ENCODE peak calls at places on chromosomes 6 and 20, in six cellular contexts. One of them, this sample, is unnamed.

GRCh38 chr6:14953806-14954205 is 292.1 kb upstream of the JARID2 start:
- DNase-seq in A549: no peak
- DNase-seq in ovary: no peak
- DNase-seq in HepG2: no peak
- DNase-seq in heart left ventricle: no peak
- DNase-seq in tibial nerve: no peak
- DNase-seq in this sample: no peak

GRCh38 chr20:48625136-48625900 is 202.5 kb downstream of the PREX1 start:
- DNase-seq in heart left ventricle: no peak
- DNase-seq in A549: no peak
- DNase-seq in HepG2: no peak
- DNase-seq in tibial nerve: no peak
- DNase-seq in ovary: no peak
- DNase-seq in this sample: no peak

GRCh38 chr20:45346851-45347250 is 1.4 kb downstream of the SDC4 start:
- DNase-seq in tibial nerve: no peak
- DNase-seq in A549: no peak
- DNase-seq in HepG2: no peak
- DNase-seq in ovary: no peak
- DNase-seq in heart left ventricle: no peak
- DNase-seq in this sample: no peak

GRCh38 chr6:154791561-154792317 is 58.5 kb downstream of the SCAF8 start:
- DNase-seq in heart left ventricle: no peak
- DNase-seq in ovary: no peak
- DNase-seq in tibial nerve: no peak
- DNase-seq in HepG2: no peak
- DNase-seq in A549: no peak
- DNase-seq in this sample: no peak

GRCh38 chr6:129601323-129601722 is 108.7 kb downstream of the ARHGAP18 start:
- DNase-seq in tibial nerve: no peak
- DNase-seq in A549: no peak
- DNase-seq in heart left ventricle: no peak
- DNase-seq in ovary: no peak
- DNase-seq in HepG2: no peak
- DNase-seq in this sample: no peak

GRCh38 chr20:45861157-45862075 is 4.0 kb downstream of the ZSWIM3 start:
- DNase-seq in tibial nerve: no peak
- DNase-seq in ovary: no peak
- DNase-seq in heart left ventricle: no peak
- DNase-seq in HepG2: peak; percentile 54
- DNase-seq in A549: no peak
- DNase-seq in this sample: peak; percentile 74

GRCh38 chr6:61682562-61682961 is 603.5 kb downstream of the KHDRBS2 start:
- DNase-seq in tibial nerve: no peak
- DNase-seq in heart left ventricle: no peak
- DNase-seq in ovary: no peak
- DNase-seq in HepG2: no peak
- DNase-seq in A549: no peak
- DNase-seq in this sample: no peak

GRCh38 chr6:159981591-159982245 is 12.8 kb downstream of the IGF2R start:
- DNase-seq in A549: no peak
- DNase-seq in tibial nerve: no peak
- DNase-seq in ovary: peak; percentile 28
- DNase-seq in heart left ventricle: no peak
- DNase-seq in HepG2: no peak
- DNase-seq in this sample: peak; percentile 48

GRCh38 chr6:7151381-7151780 is 43.6 kb downstream of the RREB1 start:
- DNase-seq in tibial nerve: no peak
- DNase-seq in A549: no peak
- DNase-seq in ovary: no peak
- DNase-seq in HepG2: peak; percentile 39
- DNase-seq in heart left ventricle: no peak
- DNase-seq in this sample: no peak

GRCh38 chr20:43942661-43943285 is 28.1 kb downstream of the TOX2 start:
- DNase-seq in ovary: no peak
- DNase-seq in heart left ventricle: no peak
- DNase-seq in HepG2: no peak
- DNase-seq in tibial nerve: no peak
- DNase-seq in A549: no peak
- DNase-seq in this sample: no peak

GRCh38 chr6:169977434-169978265 is 226.2 kb downstream of the ERMARD start:
- DNase-seq in A549: no peak
- DNase-seq in tibial nerve: no peak
- DNase-seq in ovary: no peak
- DNase-seq in HepG2: no peak
- DNase-seq in heart left ventricle: peak; percentile 47
- DNase-seq in this sample: no peak

GRCh38 chr6:42221546-42221945 is 3.9 kb upstream of the MRPS10 start:
- DNase-seq in A549: no peak
- DNase-seq in ovary: no peak
- DNase-seq in heart left ventricle: no peak
- DNase-seq in tibial nerve: no peak
- DNase-seq in HepG2: no peak
- DNase-seq in this sample: no peak

GRCh38 chr6:42217165-42217522 is 517 bp downstream of the MRPS10 start:
- DNase-seq in tibial nerve: no peak
- DNase-seq in heart left ventricle: no peak
- DNase-seq in ovary: no peak
- DNase-seq in HepG2: no peak
- DNase-seq in A549: no peak
- DNase-seq in this sample: peak; percentile 46

GRCh38 chr6:42220754-42221153 is 3.1 kb upstream of the MRPS10 start:
- DNase-seq in A549: no peak
- DNase-seq in tibial nerve: no peak
- DNase-seq in ovary: no peak
- DNase-seq in heart left ventricle: no peak
- DNase-seq in HepG2: no peak
- DNase-seq in this sample: no peak

GRCh38 chr6:42222450-42222849 is 4.8 kb upstream of the MRPS10 start:
- DNase-seq in A549: no peak
- DNase-seq in heart left ventricle: no peak
- DNase-seq in HepG2: peak; percentile 73
- DNase-seq in tibial nerve: no peak
- DNase-seq in ovary: no peak
- DNase-seq in this sample: no peak

DNA sequence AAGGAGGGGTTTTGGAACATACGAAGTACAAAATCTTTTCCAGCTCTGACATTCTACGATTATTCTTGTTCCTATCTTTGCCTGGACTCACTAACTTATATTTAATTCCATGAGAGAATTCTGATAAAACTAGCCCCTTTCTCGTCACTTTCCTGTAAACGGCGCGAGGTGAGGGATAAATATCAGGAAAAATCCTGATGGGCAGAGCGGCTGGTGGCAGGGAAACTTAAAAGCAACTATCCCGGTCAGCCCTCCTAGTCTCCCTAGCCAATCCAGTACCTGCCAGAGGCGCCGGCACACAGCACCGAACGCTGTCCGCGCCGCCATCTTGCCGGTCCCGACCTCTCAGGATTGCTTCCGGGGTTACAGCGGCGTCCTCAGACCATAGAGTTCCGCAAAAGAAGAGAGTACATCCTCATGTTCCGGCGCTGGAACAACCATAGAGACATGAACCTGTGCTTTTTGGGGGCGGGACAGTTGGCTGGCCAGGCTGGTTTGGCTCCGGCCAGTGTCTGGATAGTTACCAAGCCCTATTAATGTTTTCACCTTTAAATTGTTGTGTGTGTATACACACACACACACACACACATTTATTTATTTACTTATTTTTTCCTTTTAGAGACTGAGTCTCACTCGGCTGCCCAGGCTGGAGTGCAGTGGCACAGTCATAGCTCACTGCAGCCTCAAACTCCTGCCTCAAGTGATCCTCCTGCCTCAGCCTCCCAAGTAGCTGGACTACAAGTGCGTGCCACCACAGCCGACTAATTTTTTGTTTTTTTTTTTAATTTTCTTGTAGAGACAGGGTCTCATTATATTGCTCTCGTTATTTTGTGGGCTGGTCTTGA is at the start of gene MRPS10:
- DNase-seq in A549: peak; percentile 85
- DNase-seq in heart left ventricle: peak; percentile 94
- DNase-seq in ovary: peak; percentile 89
- DNase-seq in tibial nerve: peak; percentile 92
- DNase-seq in HepG2: peak; percentile 97
- DNase-seq in this sample: peak; percentile 95
- TF ChIP-seq POLR2A in A549: peak; percentile 66
- TF ChIP-seq POLR2A in heart left ventricle: no peak
- TF ChIP-seq POLR2A in ovary: peak; percentile 89
- TF ChIP-seq POLR2A in tibial nerve: peak; percentile 47
- TF ChIP-seq POLR2A in HepG2: peak; percentile 89
- TF ChIP-seq POLR2A in this sample: peak; percentile 97

GRCh38 chr20:57476641-57477461 is 48.1 kb downstream of the CTCFL start:
- DNase-seq in A549: no peak
- DNase-seq in tibial nerve: no peak
- DNase-seq in heart left ventricle: peak; percentile 28
- DNase-seq in ovary: no peak
- DNase-seq in HepG2: no peak
- DNase-seq in this sample: no peak

GRCh38 chr20:57475388-57476072 is 49.4 kb downstream of the CTCFL start:
- DNase-seq in HepG2: no peak
- DNase-seq in tibial nerve: no peak
- DNase-seq in ovary: no peak
- DNase-seq in heart left ventricle: no peak
- DNase-seq in A549: no peak
- DNase-seq in this sample: no peak

GRCh38 chr20:57474816-57475215 is 50.1 kb downstream of the CTCFL start:
- DNase-seq in heart left ventricle: peak; percentile 21
- DNase-seq in HepG2: no peak
- DNase-seq in A549: no peak
- DNase-seq in ovary: no peak
- DNase-seq in tibial nerve: no peak
- DNase-seq in this sample: no peak

GRCh38 chr20:57474191-57474590 is 50.7 kb downstream of the CTCFL start:
- DNase-seq in heart left ventricle: no peak
- DNase-seq in ovary: no peak
- DNase-seq in HepG2: no peak
- DNase-seq in tibial nerve: no peak
- DNase-seq in A549: no peak
- DNase-seq in this sample: no peak

DNA sequence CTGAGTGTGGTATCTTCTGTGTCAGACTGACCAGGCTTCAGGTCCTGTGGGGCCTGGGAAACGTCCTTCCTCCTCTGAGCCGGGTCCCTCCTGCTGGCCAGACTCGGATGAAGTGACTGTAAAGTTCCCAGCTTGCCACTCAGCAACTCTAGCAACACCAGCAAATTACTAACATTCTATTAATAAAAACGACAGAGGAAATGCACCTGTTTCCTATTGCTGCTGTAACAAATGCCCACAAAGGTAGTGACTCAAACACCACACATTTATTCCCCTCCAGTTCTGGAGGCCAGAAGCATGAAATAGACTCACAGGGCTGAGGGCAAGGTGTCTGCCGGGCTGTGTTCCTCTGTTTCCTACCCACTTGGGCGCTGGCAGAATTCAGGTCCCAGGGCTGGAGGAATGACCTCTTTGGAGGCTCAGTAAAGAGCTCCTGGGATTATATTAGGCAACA is 48.8 kb downstream of the CTCFL start:
- DNase-seq in heart left ventricle: peak; percentile 32
- DNase-seq in A549: no peak
- DNase-seq in HepG2: no peak
- DNase-seq in tibial nerve: no peak
- DNase-seq in ovary: no peak
- DNase-seq in this sample: no peak
- TF ChIP-seq POLR2A in heart left ventricle: no peak
- TF ChIP-seq POLR2A in A549: no peak
- TF ChIP-seq POLR2A in HepG2: no peak
- TF ChIP-seq POLR2A in tibial nerve: no peak
- TF ChIP-seq POLR2A in ovary: no peak
- TF ChIP-seq POLR2A in this sample: no peak

GRCh38 chr6:163442336-163442735 is 27.8 kb downstream of the QKI start:
- DNase-seq in tibial nerve: no peak
- DNase-seq in ovary: no peak
- DNase-seq in heart left ventricle: no peak
- DNase-seq in HepG2: no peak
- DNase-seq in A549: no peak
- DNase-seq in this sample: no peak

GRCh38 chr6:163443985-163444553 is 29.6 kb downstream of the QKI start:
- DNase-seq in tibial nerve: no peak
- DNase-seq in HepG2: peak; percentile 20
- DNase-seq in A549: peak; percentile 15
- DNase-seq in heart left ventricle: no peak
- DNase-seq in ovary: no peak
- DNase-seq in this sample: no peak

GRCh38 chr6:163449076-163449475 is 34.6 kb downstream of the QKI start:
- DNase-seq in A549: no peak
- DNase-seq in heart left ventricle: no peak
- DNase-seq in tibial nerve: no peak
- DNase-seq in ovary: no peak
- DNase-seq in HepG2: no peak
- DNase-seq in this sample: peak; percentile 20

DNA sequence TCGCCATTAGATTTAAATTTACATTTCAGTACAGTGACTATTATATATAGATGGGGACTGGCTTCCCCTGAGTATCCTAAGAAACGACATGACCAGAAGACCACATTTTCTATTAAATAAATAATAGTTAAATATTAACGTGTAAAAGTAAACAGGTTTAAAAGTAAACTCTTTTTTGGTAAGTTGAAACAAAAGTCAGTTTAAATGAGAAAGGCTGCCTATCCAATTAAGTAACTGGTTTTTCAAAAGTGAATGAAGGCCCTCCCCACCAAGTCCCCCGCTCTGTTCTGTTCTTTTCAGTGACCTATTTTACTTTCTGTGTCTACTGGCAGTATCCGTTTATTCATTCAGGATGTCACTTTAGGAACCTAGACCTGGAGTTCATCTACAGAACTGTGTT is 32.0 kb downstream of the QKI start:
- DNase-seq in heart left ventricle: no peak
- DNase-seq in tibial nerve: no peak
- DNase-seq in ovary: no peak
- DNase-seq in A549: no peak
- DNase-seq in HepG2: peak; percentile 30
- DNase-seq in this sample: no peak
- TF ChIP-seq POLR2A in heart left ventricle: no peak
- TF ChIP-seq POLR2A in tibial nerve: no peak
- TF ChIP-seq POLR2A in ovary: no peak
- TF ChIP-seq POLR2A in A549: no peak
- TF ChIP-seq POLR2A in HepG2: no peak
- TF ChIP-seq POLR2A in this sample: no peak

GRCh38 chr6:79149884-79150283 is 71.8 kb upstream of the PHIP start:
- DNase-seq in ovary: no peak
- DNase-seq in tibial nerve: no peak
- DNase-seq in heart left ventricle: no peak
- DNase-seq in A549: no peak
- DNase-seq in HepG2: no peak
- DNase-seq in this sample: no peak

GRCh38 chr6:79157961-79158644 is 76.4 kb downstream of the HMGN3 start:
- DNase-seq in ovary: no peak
- DNase-seq in heart left ventricle: no peak
- DNase-seq in A549: no peak
- DNase-seq in tibial nerve: no peak
- DNase-seq in HepG2: peak; percentile 63
- DNase-seq in this sample: no peak

GRCh38 chr6:79146426-79146825 is 68.4 kb upstream of the PHIP start:
- DNase-seq in A549: no peak
- DNase-seq in tibial nerve: no peak
- DNase-seq in ovary: no peak
- DNase-seq in HepG2: no peak
- DNase-seq in heart left ventricle: no peak
- DNase-seq in this sample: no peak

GRCh38 chr6:79152269-79152737 is 74.2 kb upstream of the PHIP start:
- DNase-seq in HepG2: peak; percentile 24
- DNase-seq in heart left ventricle: no peak
- DNase-seq in tibial nerve: no peak
- DNase-seq in A549: no peak
- DNase-seq in ovary: no peak
- DNase-seq in this sample: no peak
- TF ChIP-seq POLR2A in HepG2: no peak
- TF ChIP-seq POLR2A in heart left ventricle: no peak
- TF ChIP-seq POLR2A in tibial nerve: no peak
- TF ChIP-seq POLR2A in A549: no peak
- TF ChIP-seq POLR2A in ovary: no peak
- TF ChIP-seq POLR2A in this sample: no peak

This sample was measured in erythroblast.